ENCODE peak calls at places on chromosomes 1 and 21, in ten cellular contexts. M is HT1080; B is breast epithelium; H is D341Med; A is dermis microvascular lymphatic vessel endothelial cell; J is GM13976; T is LoVo; S is activated CD4-positive, alpha-beta T cell treated with anti-CD3 and anti-CD28 coated beads, Interleukin-2, amount 50 U/mL, for 1 hour; X is M059J; G is left ventricle myocardium inferior. Y is an unnamed sample.
A peak's percentile ranks its signal among the peaks of the same experiment; 100 is the strongest.

GRCh38 chr1:16218014-16218673 is 5.7 kb upstream of the ARHGEF19 start:
- DNase-seq in A (no peak), X (no peak), B (no peak), J (no peak), S (no peak), T (no peak), G (no peak), M (no peak), H (no peak), Y (no peak)

GRCh38 chr1:9233241-9233941 is 1.2 kb upstream of the H6PD start:
- DNase-seq in S (no peak), B (peak; percentile 67), X (peak; percentile 68), A (peak; percentile 93), G (peak; percentile 78), J (no peak), M (no peak), H (no peak), T (no peak), Y (peak; percentile 92)

GRCh38 chr1:68904472-68904871 is 407.6 kb upstream of the DEPDC1 start:
- DNase-seq in M (peak; percentile 64), A (no peak), H (no peak), X (peak; percentile 60), J (no peak), B (no peak), G (no peak), S (no peak), T (no peak), Y (no peak)

GRCh38 chr1:44225761-44226160 is 12.5 kb downstream of the DMAP1 start:
- DNase-seq in X (no peak), S (no peak), B (no peak), J (no peak), H (no peak), T (no peak), G (no peak), A (no peak), M (no peak), Y (no peak)

GRCh38 chr1:154497026-154497806 is 4.8 kb upstream of the TDRD10 start:
- DNase-seq in H (no peak), J (peak; percentile 37), X (no peak), B (no peak), G (peak; percentile 33), S (no peak), A (no peak), T (no peak), M (no peak), Y (no peak)

GRCh38 chr1:16006552-16007485 is 2.8 kb downstream of the SRARP start:
- DNase-seq in G (no peak), B (no peak), J (peak; percentile 69), H (no peak), T (no peak), A (no peak), M (peak; percentile 41), S (no peak), X (peak; percentile 76), Y (peak; percentile 18)

GRCh38 chr1:99441234-99442095 is 177.2 kb downstream of the PLPPR4 start:
- DNase-seq in B (no peak), M (peak; percentile 76), H (no peak), J (no peak), S (no peak), A (no peak), X (peak; percentile 85), T (peak; percentile 15), G (no peak), Y (no peak)

GRCh38 chr1:8871965-8872399 is 6.5 kb downstream of the ENO1 start:
- DNase-seq in H (no peak), A (no peak), T (no peak), M (no peak), B (no peak), G (no peak), J (no peak), S (no peak), X (no peak), Y (no peak)

GRCh38 chr1:84387480-84388163 is 10.7 kb upstream of the DNASE2B start:
- DNase-seq in J (no peak), B (no peak), G (no peak), X (no peak), S (no peak), H (no peak), A (no peak), T (no peak), M (no peak), Y (no peak)

GRCh38 chr1:86396503-86396900 is 379 bp upstream of the ODF2L start:
- DNase-seq in X (no peak), B (no peak), H (no peak), J (no peak), T (no peak), A (no peak), M (no peak), S (no peak), G (no peak), Y (no peak)

GRCh38 chr1:173527151-173527826 is 50.2 kb downstream of the PRDX6 start:
- DNase-seq in M (no peak), H (no peak), T (no peak), S (no peak), B (no peak), X (peak; percentile 36), J (no peak), G (no peak), A (no peak), Y (no peak)

GRCh38 chr1:154970631-154971340 is at the start of gene SHC1:
- DNase-seq in B (peak; percentile 87), J (peak; percentile 85), G (peak; percentile 94), T (no peak), M (peak; percentile 96), S (peak; percentile 35), X (peak; percentile 85), H (peak; percentile 89), A (peak; percentile 94), Y (peak; percentile 83)

GRCh38 chr1:22922640-22923039 is 50.0 kb downstream of the LACTBL1 start:
- DNase-seq in G (no peak), T (no peak), S (no peak), H (no peak), X (peak; percentile 24), J (no peak), B (no peak), A (peak; percentile 48), M (peak; percentile 38), Y (no peak)

GRCh38 chr1:22111620-22112019 is 31.3 kb downstream of the WNT4 start:
- DNase-seq in M (no peak), A (no peak), J (no peak), H (no peak), S (no peak), X (peak; percentile 80), B (no peak), T (no peak), G (no peak), Y (no peak)

GRCh38 chr1:15836772-15837669 is 10.5 kb upstream of the SPEN start:
- DNase-seq in G (peak; percentile 54), A (no peak), T (peak; percentile 18), H (no peak), J (peak; percentile 80), M (no peak), S (peak; percentile 43), B (no peak), X (no peak), Y (no peak)

GRCh38 chr1:76723949-76724348 is 143.3 kb upstream of the ST6GALNAC5 start:
- DNase-seq in X (no peak), S (no peak), T (no peak), B (no peak), G (no peak), A (no peak), M (no peak), J (no peak), H (no peak), Y (no peak)

GRCh38 chr21:35254752-35255138 is 205.6 kb upstream of the RUNX1 start:
- DNase-seq in M (no peak), G (no peak), S (no peak), B (no peak), X (peak; percentile 44), T (no peak), A (no peak), H (no peak), J (no peak), Y (no peak)

GRCh38 chr1:21308847-21309652 is 18.8 kb upstream of the ECE1 start:
- DNase-seq in S (no peak), A (no peak), X (peak; percentile 62), J (no peak), M (no peak), H (peak; percentile 47), G (no peak), T (no peak), B (no peak), Y (no peak)

GRCh38 chr1:151837841-151838490 is 1.7 kb downstream of the C2CD4D start:
- DNase-seq in G (no peak), A (no peak), B (no peak), M (no peak), J (peak; percentile 76), S (no peak), T (no peak), X (no peak), H (peak; percentile 78), Y (no peak)